ENCODE peak calls at places on chromosomes 6 and 20, in four cellular contexts. L, J, X and K are unnamed samples.
A peak's percentile ranks its signal among the peaks of the same experiment; 100 is the strongest.

GRCh38 chr6:143339223-143339622 is 111.3 kb downstream of the ADAT2 start:
- DNase-seq in X (no peak), J (no peak), L (no peak), K (no peak)

GRCh38 chr6:33504486-33504885 is 50.1 kb downstream of the ZBTB9 start:
- DNase-seq in J (no peak), L (no peak), X (no peak), K (no peak)

GRCh38 chr6:111503194-111503593 is 20.2 kb upstream of the REV3L start:
- DNase-seq in L (no peak), J (no peak), X (no peak), K (no peak)

GRCh38 chr20:51961964-51962761 is 159.8 kb upstream of the SALL4 start:
- DNase-seq in L (peak; percentile 72), X (no peak), J (no peak), K (no peak)

GRCh38 chr6:3869284-3869631 is 20.1 kb downstream of the FAM50B start:
- DNase-seq in L (no peak), J (no peak), X (no peak), K (no peak)

GRCh38 chr20:19460386-19460785 is 247.9 kb downstream of the SLC24A3 start:
- DNase-seq in X (no peak), L (no peak), J (no peak), K (no peak)

GRCh38 chr6:161100072-161100471 is 108.5 kb downstream of the MAP3K4 start:
- DNase-seq in L (no peak), J (no peak), X (peak; percentile 41), K (no peak)

GRCh38 chr6:4549556-4550226 is 226.5 kb upstream of the CDYL start:
- DNase-seq in X (no peak), L (no peak), J (no peak), K (no peak)

GRCh38 chr20:38143646-38144554 is 21.2 kb downstream of the TGM2 start:
- DNase-seq in J (no peak), L (no peak), X (peak; percentile 97), K (peak; percentile 98)

GRCh38 chr20:62367136-62367482 is at the start of gene LAMA5:
- DNase-seq in L (no peak), X (no peak), J (peak; percentile 17), K (no peak)

GRCh38 chr20:49766979-49767419 is 45.6 kb upstream of the SLC9A8 start:
- DNase-seq in L (no peak), X (no peak), J (no peak), K (peak; percentile 25)

GRCh38 chr6:168554472-168554871 is 113.5 kb downstream of the SMOC2 start:
- DNase-seq in J (no peak), L (no peak), X (no peak), K (no peak)

GRCh38 chr6:138287144-138287955 is 69.1 kb upstream of the PBOV1 start:
- DNase-seq in L (peak; percentile 12), J (peak; percentile 26), X (no peak), K (no peak)

GRCh38 chr6:26216886-26217713 is 129.9 kb downstream of the HFE start:
- DNase-seq in J (no peak), X (no peak), L (no peak), K (peak; percentile 87)

GRCh38 chr6:161303628-161304340 is 29.9 kb upstream of the AGPAT4 start:
- DNase-seq in L (no peak), X (no peak), J (no peak), K (peak; percentile 16)

GRCh38 chr6:125004198-125004597 is 42.0 kb downstream of the RNF217 start:
- DNase-seq in J (no peak), L (no peak), X (no peak), K (peak; percentile 67)

GRCh38 chr20:25000268-25000801 is 7.8 kb upstream of the APMAP start:
- DNase-seq in L (no peak), J (no peak), X (peak; percentile 29), K (peak; percentile 96)